ENCODE peak calls at places on chromosomes 1 and 21, in five cellular contexts. E is COR-L47; Q is CD8-positive, alpha-beta T cell; U is mesothelial cell of epicardium; G is fibroblast of the aortic adventitia. Z is an unnamed sample.

GRCh38 chr1:31412732-31413404 is at the start of gene SERINC2:
- DNase-seq in E (peak), Q (no peak), U (no peak), G (no peak), Z (peak)

GRCh38 chr1:22710688-22711024 is at the start of gene EPHB2:
- DNase-seq in E (peak), Q (no peak), U (no peak), G (peak), Z (peak)

GRCh38 chr1:39204441-39205081 is at the start of gene MACF1:
- DNase-seq in E (no peak), Q (no peak), U (no peak), G (peak), Z (no peak)

GRCh38 chr1:55833452-55834160 is 618.4 kb upstream of the USP24 start:
- DNase-seq in E (peak), Q (no peak), U (no peak), G (peak), Z (no peak)

GRCh38 chr1:33902486-33903209 is 38.8 kb downstream of the HMGB4 start:
- DNase-seq in E (no peak), Q (no peak), U (no peak), G (peak), Z (no peak)

GRCh38 chr1:61983236-61983635 is 211.4 kb upstream of the L1TD1 start:
- DNase-seq in E (no peak), Q (no peak), U (no peak), G (no peak), Z (no peak)

GRCh38 chr1:89472886-89473285 is 51.7 kb upstream of the LRRC8B start:
- DNase-seq in E (no peak), Q (no peak), U (no peak), G (no peak), Z (no peak)

GRCh38 chr1:58575831-58576726 is 973 bp downstream of the TACSTD2 start:
- DNase-seq in E (no peak), Q (no peak), U (no peak), G (no peak), Z (no peak)

GRCh38 chr1:237568955-237569354 is 321.8 kb downstream of the ZP4 start:
- DNase-seq in E (no peak), Q (no peak), U (no peak), G (no peak), Z (no peak)

GRCh38 chr1:60114735-60115318 is 41.3 kb upstream of the C1orf87 start:
- DNase-seq in E (no peak), Q (no peak), U (no peak), G (no peak), Z (no peak)

GRCh38 chr1:1434131-1434811 is 1.2 kb upstream of the VWA1 start:
- DNase-seq in E (no peak), Q (no peak), U (no peak), G (no peak), Z (no peak)

GRCh38 chr1:177082855-177083741 is 81.4 kb downstream of the ASTN1 start:
- DNase-seq in E (no peak), Q (no peak), U (no peak), G (peak), Z (no peak)

GRCh38 chr1:240492832-240493440 is 119.0 kb downstream of the GREM2 start:
- DNase-seq in E (peak), Q (no peak), U (peak), G (no peak), Z (no peak)

GRCh38 chr1:79982218-79982617 is 975.7 kb upstream of the ADGRL4 start:
- DNase-seq in E (no peak), Q (no peak), U (no peak), G (peak), Z (no peak)

GRCh38 chr21:38953516-38953915 is 147.8 kb downstream of the ETS2 start:
- DNase-seq in E (no peak), Q (no peak), U (no peak), G (no peak), Z (no peak)

GRCh38 chr1:3580231-3580630 is 31.1 kb downstream of the MEGF6 start:
- DNase-seq in E (no peak), Q (no peak), U (no peak), G (no peak), Z (no peak)

GRCh38 chr21:46570119-46570518 is 34.8 kb downstream of the S100B start:
- DNase-seq in E (no peak), Q (no peak), U (no peak), G (no peak), Z (no peak)

GRCh38 chr1:174700775-174701174 is 253.0 kb downstream of the GPR52 start:
- DNase-seq in E (no peak), Q (no peak), U (no peak), G (peak), Z (no peak)

GRCh38 chr1:22949807-22950462 is 22.7 kb downstream of the LACTBL1 start:
- DNase-seq in E (no peak), Q (no peak), U (no peak), G (peak), Z (peak)

GRCh38 chr1:23376890-23377811 is 7.5 kb upstream of the ZNF436 start:
- DNase-seq in E (no peak), Q (no peak), U (no peak), G (peak), Z (peak)

GRCh38 chr1:236089046-236089773 is 24.3 kb upstream of the NID1 start:
- DNase-seq in E (no peak), Q (no peak), U (no peak), G (peak), Z (no peak)

GRCh38 chr1:156476501-156477298 is 23.9 kb downstream of the MEF2D start:
- DNase-seq in E (no peak), Q (no peak), U (no peak), G (peak), Z (no peak)

GRCh38 chr1:151891515-151891914 is 17.8 kb downstream of the THEM4 start:
- DNase-seq in E (no peak), Q (no peak), U (no peak), G (no peak), Z (no peak)

GRCh38 chr1:156622581-156623297 is 3.5 kb downstream of the HAPLN2 start:
- DNase-seq in E (no peak), Q (no peak), U (no peak), G (no peak), Z (peak)

GRCh38 chr21:45450741-45451740 is 46.1 kb downstream of the COL18A1 start:
- DNase-seq in E (no peak), Q (no peak), U (no peak), G (no peak), Z (no peak)

GRCh38 chr1:223834660-223835263 is 11.0 kb downstream of the TP53BP2 start:
- DNase-seq in E (no peak), Q (no peak), U (no peak), G (peak), Z (no peak)

GRCh38 chr1:29415156-29415830 is 179.0 kb downstream of the PTPRU start:
- DNase-seq in E (peak), Q (no peak), U (no peak), G (no peak), Z (peak)

GRCh38 chr1:201480231-201481003 is 11.4 kb upstream of the PHLDA3 start:
- DNase-seq in E (peak), Q (peak), U (no peak), G (peak), Z (peak)

GRCh38 chr1:178537445-178538090 is 24.7 kb downstream of the TEX35 start:
- DNase-seq in E (no peak), Q (no peak), U (no peak), G (no peak), Z (no peak)

GRCh38 chr1:159786966-159787365 is 6.2 kb downstream of the DUSP23 start:
- DNase-seq in E (no peak), Q (no peak), U (no peak), G (peak), Z (no peak)

GRCh38 chr1:177780096-177780700 is 189.7 kb downstream of the SEC16B start:
- DNase-seq in E (peak), Q (no peak), U (no peak), G (peak), Z (peak)

GRCh38 chr21:41650526-41651145 is 116.2 kb downstream of the RIPK4 start:
- DNase-seq in E (no peak), Q (no peak), U (no peak), G (no peak), Z (no peak)

Z was measured in NCI-H69.